ENCODE peak calls at places on chromosomes 11 and 22, in five cellular contexts. S is K562, R is GM23338, X is OCI-LY7, O is hepatocyte. K is an unnamed sample.

GRCh38 chr22:50222508-50222907 is 21.7 kb downstream of the SELENOO start:
- DNase-seq in S (no peak), R (no peak), X (no peak), O (no peak), K (no peak)

GRCh38 chr11:100709233-100709999 is 22.3 kb downstream of the ARHGAP42 start:
- DNase-seq in S (peak; percentile 59), R (no peak), X (no peak), O (no peak), K (no peak)

GRCh38 chr11:108873305-108873704 is 208.4 kb downstream of the DDX10 start:
- DNase-seq in S (no peak), R (no peak), X (no peak), O (no peak), K (no peak)

GRCh38 chr22:26476705-26477340 is 6.8 kb downstream of the HPS4 start:
- DNase-seq in S (no peak), R (no peak), X (no peak), O (no peak), K (no peak)

GRCh38 chr22:39382410-39382809 is 17.2 kb upstream of the TAB1 start:
- DNase-seq in S (no peak), R (no peak), X (no peak), O (no peak), K (no peak)

GRCh38 chr22:46746620-46747019 is 8.6 kb upstream of the CERK start:
- DNase-seq in S (no peak), R (no peak), X (no peak), O (no peak), K (no peak)

GRCh38 chr11:87437844-87438223 is 400.1 kb downstream of the TMEM135 start:
- DNase-seq in S (no peak), R (no peak), X (no peak), O (no peak), K (peak; percentile 75)

GRCh38 chr11:76663912-76664440 is 6.6 kb downstream of the LRRC32 start:
- DNase-seq in S (no peak), R (no peak), X (no peak), O (no peak), K (no peak)

GRCh38 chr11:129643031-129643721 is 172.5 kb upstream of the TMEM45B start:
- DNase-seq in S (no peak), R (no peak), X (no peak), O (no peak), K (no peak)

GRCh38 chr11:78664606-78665005 is 89.9 kb upstream of the NARS2 start:
- DNase-seq in S (no peak), R (no peak), X (no peak), O (no peak), K (no peak)

GRCh38 chr11:117600976-117601708 is 195.9 kb downstream of the DSCAML1 start:
- DNase-seq in S (no peak), R (no peak), X (no peak), O (no peak), K (no peak)

GRCh38 chr11:67389477-67389876 is 2.3 kb upstream of the RAD9A start:
- DNase-seq in S (peak; percentile 77), R (peak; percentile 80), X (peak; percentile 61), O (peak; percentile 62), K (peak; percentile 76)

GRCh38 chr11:6943131-6943530 is 16.9 kb downstream of the ZNF215 start:
- DNase-seq in S (no peak), R (no peak), X (no peak), O (no peak), K (peak; percentile 31)

GRCh38 chr11:130816516-130816915 is 99.8 kb downstream of the SNX19 start:
- DNase-seq in S (no peak), R (no peak), X (no peak), O (peak; percentile 55), K (no peak)

GRCh38 chr22:16783930-16784354 is 41.3 kb downstream of the XKR3 start:
- DNase-seq in S (peak; percentile 75), R (peak; percentile 71), X (peak; percentile 43), O (peak; percentile 3), K (peak; percentile 72)

GRCh38 chr11:64276653-64277431 is 7.6 kb downstream of the BAD start:
- DNase-seq in S (no peak), R (no peak), X (no peak), O (no peak), K (no peak)

GRCh38 chr11:61684870-61685610 is 4.8 kb downstream of the DAGLA start:
- DNase-seq in S (no peak), R (no peak), X (no peak), O (no peak), K (no peak)

GRCh38 chr11:93730108-93731107 is 10.9 kb downstream of the TAF1D start:
- DNase-seq in S (no peak), R (no peak), X (no peak), O (no peak), K (peak; percentile 56)
- H3K36me3 ChIP-seq in S (peaks cover 99% of the 10 kb centered on the region), R (peaks cover 65% of the 10 kb centered on the region), X (peaks cover 100% of the 10 kb centered on the region), O (peaks cover 13% of the 10 kb centered on the region), K (peaks cover 98% of the 10 kb centered on the region)

GRCh38 chr11:34641981-34642380 is 21.1 kb downstream of the EHF start:
- DNase-seq in S (no peak), R (no peak), X (no peak), O (no peak), K (no peak)
- H3K4me2 ChIP-seq in S (no peak overlapping the region), R (no peak overlapping the region), X (no peak overlapping the region), O (peak overlapping the region; percentile 37), K (no peak overlapping the region)

DNA sequence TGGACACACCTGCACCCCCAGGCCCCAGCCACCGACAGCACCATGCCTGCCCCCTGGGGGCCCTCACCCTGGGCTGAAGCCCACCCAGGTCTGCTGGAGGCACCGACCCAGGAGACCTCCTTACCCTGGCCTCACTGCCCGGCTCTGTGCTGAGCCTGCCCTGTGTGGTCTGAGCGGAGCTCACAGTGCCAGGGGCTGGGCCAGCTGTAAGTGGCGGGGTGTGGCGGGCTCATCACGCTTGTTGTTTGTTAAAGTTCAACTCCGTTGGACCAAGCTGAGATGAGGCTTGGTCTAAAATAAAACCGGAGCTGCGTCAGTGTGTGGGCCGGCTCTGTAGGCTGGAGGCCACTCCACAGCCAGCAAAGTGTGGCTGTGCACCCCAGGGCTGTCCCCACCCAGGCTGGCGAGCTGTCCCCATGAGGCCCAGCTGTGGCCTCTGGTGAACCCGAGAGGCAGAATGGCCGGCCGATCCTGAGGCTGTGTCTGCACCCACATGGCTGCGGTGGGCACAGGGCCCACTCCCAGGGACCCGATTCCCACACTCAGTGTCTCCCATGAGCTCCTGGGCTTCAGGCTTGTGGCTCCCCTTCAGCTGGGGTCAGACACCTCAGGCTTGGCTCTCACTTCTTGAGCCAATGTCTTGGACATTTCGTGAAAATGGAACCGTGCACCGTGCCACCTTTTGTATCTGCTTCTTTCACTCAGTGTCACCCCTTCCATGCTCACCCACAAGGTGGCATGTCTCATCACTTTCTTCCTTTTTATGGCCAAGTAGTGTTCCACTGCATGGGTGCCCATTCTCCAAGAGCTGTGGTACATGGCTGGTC is 137.9 kb downstream of the CTTN start:
- DNase-seq in S (no peak), R (no peak), X (no peak), O (no peak), K (no peak)
- H3K27ac ChIP-seq in S (no peak overlapping the region), R (no peak overlapping the region), X (no peak overlapping the region), O (no peak overlapping the region), K (no peak overlapping the region)

GRCh38 chr22:24102366-24103200 is 78.7 kb upstream of the SUSD2 start:
- DNase-seq in S (no peak), R (no peak), X (no peak), O (no peak), K (no peak)
- H3K36me3 ChIP-seq in S (peaks cover 86% of the 10 kb centered on the region), R (no peaks in the 10 kb centered on the region), X (peaks cover 52% of the 10 kb centered on the region), O (no peaks in the 10 kb centered on the region), K (no peaks in the 10 kb centered on the region)

DNA sequence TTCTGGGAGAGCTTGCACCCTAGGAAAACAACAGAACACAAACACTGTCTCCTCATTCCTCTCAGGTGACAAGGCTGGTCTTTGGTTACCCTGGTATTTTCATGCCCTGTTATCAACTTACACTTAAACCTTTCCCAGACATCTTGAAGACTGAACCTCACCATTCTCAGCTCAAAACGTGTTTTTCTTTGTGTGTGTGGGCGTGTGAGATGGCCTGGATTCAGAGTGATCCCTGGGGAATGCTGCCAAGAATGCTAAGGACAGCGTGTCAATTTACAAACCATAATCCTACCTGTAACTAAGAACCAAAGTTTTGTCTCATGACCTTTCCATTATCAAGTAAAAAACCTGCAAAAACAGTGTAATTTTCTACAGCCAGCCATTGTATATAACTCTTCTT is 33.3 kb downstream of the ELF5 start:
- DNase-seq in S (no peak), R (no peak), X (no peak), O (no peak), K (no peak)
- H3K4me2 ChIP-seq in S (no peak overlapping the region), R (no peak overlapping the region), X (no peak overlapping the region), O (no peak overlapping the region), K (no peak overlapping the region)

DNA sequence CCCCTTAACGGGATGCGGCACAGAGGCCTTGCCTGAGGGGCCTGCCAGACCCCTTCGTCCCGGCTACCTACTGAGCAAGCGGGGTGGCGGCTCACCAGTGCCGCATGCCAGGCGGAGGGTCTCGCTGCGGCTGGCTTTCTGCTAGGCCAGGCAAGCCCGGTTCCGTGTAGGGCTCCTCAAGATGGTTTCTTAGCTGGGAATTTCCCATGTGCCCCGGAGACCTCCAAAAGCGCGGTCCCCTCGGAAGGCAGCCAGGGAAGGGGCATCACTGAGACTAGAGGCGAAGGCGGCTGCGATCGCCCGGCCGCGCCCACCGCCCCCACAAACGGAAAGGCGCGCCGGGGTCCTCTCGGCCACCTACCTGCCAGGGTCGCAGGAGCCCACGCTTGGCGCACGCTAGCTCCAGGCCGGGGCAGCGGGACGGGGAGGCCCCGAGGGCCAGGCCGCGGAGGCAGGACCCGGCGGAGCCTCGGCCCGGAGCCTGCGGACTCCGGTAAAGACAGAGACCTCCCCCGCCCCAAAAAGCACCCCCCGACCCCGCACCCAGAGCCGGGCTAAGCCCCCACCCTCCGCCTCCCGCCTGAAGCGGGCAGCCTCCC is 23.8 kb downstream of the MICAL3 start:
- DNase-seq in S (peak; percentile 27), R (peak; percentile 72), X (peak; percentile 52), O (peak; percentile 37), K (peak; percentile 67)
- H3K27ac ChIP-seq in S (peak overlapping the region; percentile 100), R (no peak overlapping the region), X (peak overlapping the region; percentile 96), O (peak overlapping the region; percentile 96), K (peak overlapping the region; percentile 94)

K was measured in Karpas-422.